ENCODE peak calls at places on chromosome 11, in eight cellular contexts. W is mucosa of descending colon, O is GM23338, I is SK-N-SH, D is H1, F is body of pancreas, S is stomach, U is heart right ventricle. X is an unnamed sample. For H3K36me3, the result is how much of the 10 kb centered on the place peaks cover.

GRCh38 chr11:119673389-119674336 is 55.3 kb downstream of the NECTIN1 start:
- DNase-seq in I (no peak), D (no peak), W (no peak), U (no peak), O (no peak), S (peak), F (no peak), X (peak)

GRCh38 chr11:15143855-15144254 is 29.1 kb downstream of the INSC start:
- DNase-seq in I (no peak), S (no peak), O (no peak), W (no peak), U (no peak), D (no peak), F (no peak), X (no peak)

GRCh38 chr11:76666830-76667229 is 3.7 kb downstream of the LRRC32 start:
- DNase-seq in I (no peak), S (no peak), D (no peak), F (no peak), O (no peak), W (no peak), U (no peak), X (no peak)

GRCh38 chr11:100612766-100613165 is 74.3 kb upstream of the ARHGAP42 start:
- DNase-seq in D (no peak), I (no peak), O (no peak), F (no peak), W (no peak), S (no peak), U (no peak), X (no peak)

GRCh38 chr11:130403301-130403804 is 25.1 kb downstream of the ADAMTS8 start:
- DNase-seq in W (no peak), I (no peak), F (peak), S (no peak), D (no peak), O (peak), U (peak), X (no peak)

GRCh38 chr11:55607545-55607944 is at the start of gene OR4C11:
- DNase-seq in I (no peak), W (no peak), F (no peak), U (no peak), S (no peak), D (no peak), O (no peak), X (no peak)

GRCh38 chr11:117026593-117027330 is 71.5 kb downstream of the SIK3 start:
- DNase-seq in I (no peak), D (no peak), S (no peak), O (no peak), F (no peak), U (no peak), W (no peak), X (no peak)

GRCh38 chr11:131033151-131033651 is 116.9 kb upstream of the SNX19 start:
- DNase-seq in W (no peak), S (no peak), U (no peak), D (no peak), O (peak), I (no peak), F (no peak), X (no peak)

GRCh38 chr11:57566035-57566504 is 1.4 kb downstream of the UBE2L6 start:
- DNase-seq in U (no peak), I (no peak), F (no peak), D (no peak), O (no peak), W (no peak), S (peak), X (no peak)

GRCh38 chr11:27656320-27656719 is 43.9 kb downstream of the BDNF start:
- DNase-seq in D (no peak), S (no peak), U (no peak), I (no peak), O (no peak), F (no peak), W (no peak), X (no peak)

GRCh38 chr11:2709429-2709828 is 9.6 kb upstream of the KCNQ1OT1 start:
- DNase-seq in I (no peak), S (no peak), U (peak), F (no peak), O (no peak), D (no peak), W (no peak), X (no peak)

GRCh38 chr11:70415176-70415575 is 16.8 kb downstream of the CTTN start:
- DNase-seq in W (no peak), F (no peak), D (no peak), S (no peak), I (no peak), U (no peak), O (no peak), X (no peak)

GRCh38 chr11:106047636-106048035 is 25.6 kb upstream of the MSANTD4 start:
- DNase-seq in F (no peak), O (no peak), D (no peak), S (no peak), U (no peak), W (no peak), I (no peak), X (no peak)

GRCh38 chr11:69295079-69295994 is 1.4 kb downstream of the MYEOV start:
- DNase-seq in D (no peak), U (no peak), O (no peak), I (no peak), S (no peak), F (no peak), W (no peak), X (no peak)

GRCh38 chr11:63767415-63768231 is 952 bp downstream of the ZFTA start:
- DNase-seq in W (peak), I (peak), D (peak), O (peak), S (no peak), F (peak), U (peak), X (peak)

GRCh38 chr11:2929511-2929879 is 275 bp upstream of the PHLDA2 start:
- DNase-seq in F (peak), W (peak), D (no peak), U (peak), S (peak), I (peak), O (no peak), X (no peak)

GRCh38 chr11:20099527-20099926 is 60.7 kb downstream of the DBX1 start:
- DNase-seq in S (no peak), F (no peak), W (no peak), O (no peak), I (no peak), U (no peak), D (no peak), X (no peak)

GRCh38 chr11:105609832-105610781 is at the start of gene GRIA4:
- DNase-seq in W (peak), I (peak), S (peak), F (no peak), O (peak), U (peak), D (peak), X (peak)

GRCh38 chr11:71309181-71309580 is 56.8 kb upstream of the SHANK2 start:
- DNase-seq in W (no peak), U (no peak), I (no peak), S (peak), O (no peak), D (peak), F (no peak), X (no peak)

GRCh38 chr11:45444796-45445195 is 158.7 kb upstream of the SYT13 start:
- DNase-seq in O (no peak), W (no peak), I (no peak), F (no peak), S (no peak), D (no peak), U (no peak), X (no peak)

GRCh38 chr11:120249279-120250022 is 9.5 kb downstream of the POU2F3 start:
- DNase-seq in I (no peak), F (no peak), D (no peak), S (no peak), O (no peak), U (no peak), W (no peak), X (no peak)

GRCh38 chr11:25758145-25758661 is 573.7 kb upstream of the ANO3 start:
- DNase-seq in F (no peak), S (no peak), I (no peak), W (no peak), U (no peak), D (no peak), O (no peak), X (no peak)

GRCh38 chr11:111162306-111162705 is 83.2 kb upstream of the POU2AF2 start:
- DNase-seq in I (no peak), D (no peak), O (no peak), U (no peak), W (no peak), S (no peak), F (no peak), X (no peak)

GRCh38 chr11:30316237-30316636 is 6.7 kb upstream of the ARL14EP start:
- DNase-seq in W (no peak), O (no peak), F (no peak), S (no peak), I (no peak), D (no peak), U (no peak), X (no peak)

GRCh38 chr11:83809274-83809673 is 523.1 kb upstream of the CCDC90B start:
- DNase-seq in S (no peak), D (no peak), I (no peak), U (no peak), O (no peak), F (no peak), W (no peak), X (no peak)

GRCh38 chr11:1208361-1209261 is 14.3 kb upstream of the MUC5B start:
- DNase-seq in S (no peak), U (no peak), F (peak), D (peak), I (peak), W (peak), O (no peak), X (no peak)

GRCh38 chr11:59960502-59961381 is 3.1 kb upstream of the OOSP4A start:
- DNase-seq in D (no peak), I (peak), S (peak), W (no peak), F (no peak), O (no peak), U (no peak), X (no peak)

GRCh38 chr11:87454246-87454645 is 416.5 kb downstream of the TMEM135 start:
- DNase-seq in U (no peak), F (peak), O (no peak), S (peak), W (no peak), D (no peak), I (peak), X (no peak)

GRCh38 chr11:36376888-36377758 is 81.0 kb downstream of the PRR5L start:
- DNase-seq in S (peak), O (peak), U (peak), F (peak), W (peak), I (peak), D (peak), X (peak)

GRCh38 chr11:26949846-26950245 is 44.1 kb upstream of the FIBIN start:
- DNase-seq in O (no peak), D (no peak), I (no peak), U (no peak), S (no peak), F (no peak), W (no peak), X (no peak)

GRCh38 chr11:32052218-32052617 is 38.7 kb upstream of the RCN1 start:
- DNase-seq in U (peak), I (peak), S (peak), W (no peak), F (peak), D (peak), O (peak), X (peak)

DNA sequence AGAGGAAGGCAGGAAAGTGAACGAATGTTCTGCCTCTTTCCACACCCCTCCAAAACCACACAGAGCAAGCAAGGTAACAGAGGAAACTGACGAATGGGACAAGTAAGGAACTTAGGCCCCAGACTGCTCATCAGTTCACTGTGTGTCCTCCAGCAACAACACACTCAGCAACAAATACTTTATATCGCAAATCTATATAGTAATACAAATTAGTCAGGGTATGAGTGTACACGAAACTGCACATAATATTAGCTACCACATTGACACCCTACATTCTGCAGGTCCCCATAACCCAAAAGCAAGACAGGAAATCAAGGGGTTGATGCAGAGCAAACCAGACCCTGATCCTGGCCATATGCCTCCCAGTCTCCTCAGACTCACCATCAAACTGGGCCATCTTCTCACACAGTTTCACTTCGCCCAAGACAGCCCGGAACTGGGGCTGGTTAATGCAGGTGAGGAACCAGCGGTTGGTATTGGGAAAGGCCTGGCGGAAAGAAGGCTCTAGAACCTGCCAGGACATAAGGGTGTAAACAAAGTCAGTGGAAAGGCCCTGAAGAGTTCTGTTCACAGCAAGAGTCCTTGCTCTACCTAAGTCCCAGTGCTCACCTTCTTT is 6.6 kb downstream of the EEF1G start:
- DNase-seq in O (no peak), D (no peak), S (no peak), W (peak), I (no peak), U (no peak), F (no peak), X (no peak)
- H3K36me3 ChIP-seq in O (half or more), D (half or more), S (half or more), W (under half), I (half or more), U (half or more), F (under half), X (half or more)

GRCh38 chr11:115698243-115698642 is 194.0 kb upstream of the CADM1 start:
- DNase-seq in I (no peak), U (no peak), W (no peak), D (no peak), F (no peak), S (no peak), O (no peak), X (no peak)

GRCh38 chr11:115699326-115699725 is 195.1 kb upstream of the CADM1 start:
- DNase-seq in W (no peak), I (no peak), S (no peak), O (no peak), U (no peak), F (no peak), D (no peak), X (no peak)

GRCh38 chr11:115696472-115697011 is 192.3 kb upstream of the CADM1 start:
- DNase-seq in U (no peak), W (no peak), O (no peak), S (no peak), D (no peak), F (no peak), I (no peak), X (no peak)

GRCh38 chr11:115693002-115693401 is 188.8 kb upstream of the CADM1 start:
- DNase-seq in W (no peak), I (no peak), U (no peak), S (no peak), D (no peak), F (no peak), O (peak), X (no peak)

GRCh38 chr11:115695677-115696451 is 191.6 kb upstream of the CADM1 start:
- DNase-seq in I (no peak), F (no peak), W (no peak), U (no peak), S (no peak), O (no peak), D (no peak), X (peak)
- TF ChIP-seq CTCF in I (no peak), F (no peak), W (no peak), U (no peak), S (no peak), O (no peak), D (no peak), X (no peak)

GRCh38 chr11:43504316-43504950 is 145.7 kb downstream of the TTC17 start:
- DNase-seq in F (peak), D (peak), I (peak), S (no peak), W (no peak), O (peak), U (no peak), X (peak)

GRCh38 chr11:43505171-43505570 is 146.5 kb downstream of the TTC17 start:
- DNase-seq in O (no peak), S (no peak), F (no peak), I (no peak), W (no peak), D (no peak), U (no peak), X (no peak)

GRCh38 chr11:43507171-43507570 is 148.5 kb downstream of the TTC17 start:
- DNase-seq in S (no peak), I (no peak), U (no peak), D (no peak), W (no peak), O (no peak), F (no peak), X (no peak)

GRCh38 chr11:43508511-43508918 is 149.8 kb downstream of the TTC17 start:
- DNase-seq in O (no peak), U (no peak), D (no peak), F (no peak), S (no peak), I (no peak), W (no peak), X (no peak)

DNA sequence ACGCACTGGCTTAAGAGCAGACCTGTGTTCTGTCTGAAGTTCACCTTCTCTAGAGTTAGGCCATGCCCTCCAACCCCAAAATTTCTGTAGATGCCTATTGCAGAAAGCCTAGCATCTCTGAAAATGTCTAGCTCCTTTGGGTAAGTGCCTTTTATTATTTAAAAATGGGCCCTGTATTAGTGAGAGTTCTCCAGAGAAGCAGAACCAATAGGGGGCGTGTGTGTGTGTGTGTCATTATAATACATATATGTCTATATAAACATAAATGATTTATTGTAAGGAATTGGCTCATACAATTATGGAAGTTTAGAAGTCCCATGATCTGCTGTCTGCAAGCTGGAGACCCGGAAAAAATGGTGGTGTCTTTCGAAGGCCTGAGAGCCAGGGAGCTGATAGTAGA is 144.7 kb downstream of the TTC17 start:
- DNase-seq in U (no peak), I (no peak), S (no peak), D (peak), W (no peak), O (peak), F (no peak), X (no peak)
- H3K36me3 ChIP-seq in U (under half), I (under half), S (under half), D (under half), W (under half), O (under half), F (under half), X (under half)

GRCh38 chr11:33689506-33689905 is 11.1 kb downstream of the C11orf91 start:
- DNase-seq in D (peak), W (no peak), I (no peak), O (no peak), F (no peak), S (no peak), U (no peak), X (no peak)

GRCh38 chr11:33690290-33691050 is 10.2 kb downstream of the C11orf91 start:
- DNase-seq in D (no peak), S (peak), F (peak), O (no peak), W (peak), U (peak), I (no peak), X (no peak)

GRCh38 chr11:33685061-33685460 is 15.6 kb downstream of the C11orf91 start:
- DNase-seq in O (no peak), U (no peak), I (no peak), D (no peak), S (no peak), F (no peak), W (no peak), X (no peak)

GRCh38 chr11:33689089-33689488 is 11.5 kb downstream of the C11orf91 start:
- DNase-seq in O (no peak), I (no peak), D (no peak), F (no peak), W (no peak), S (no peak), U (no peak), X (no peak)

GRCh38 chr11:33687733-33688479 is 12.7 kb downstream of the C11orf91 start:
- DNase-seq in I (peak), F (peak), O (peak), D (peak), S (no peak), U (no peak), W (no peak), X (peak)
- TF ChIP-seq CTCF in I (peak), F (peak), O (peak), D (peak), S (peak), U (peak), W (no peak), X (peak)

GRCh38 chr11:37574361-37574760 is 976.3 kb upstream of the RAG2 start:
- DNase-seq in S (no peak), O (no peak), D (no peak), I (no peak), W (no peak), U (no peak), F (no peak), X (no peak)
- H3K36me3 ChIP-seq in S (under half), O (under half), D (under half), I (under half), W (under half), U (under half), F (under half), X (under half)

DNA sequence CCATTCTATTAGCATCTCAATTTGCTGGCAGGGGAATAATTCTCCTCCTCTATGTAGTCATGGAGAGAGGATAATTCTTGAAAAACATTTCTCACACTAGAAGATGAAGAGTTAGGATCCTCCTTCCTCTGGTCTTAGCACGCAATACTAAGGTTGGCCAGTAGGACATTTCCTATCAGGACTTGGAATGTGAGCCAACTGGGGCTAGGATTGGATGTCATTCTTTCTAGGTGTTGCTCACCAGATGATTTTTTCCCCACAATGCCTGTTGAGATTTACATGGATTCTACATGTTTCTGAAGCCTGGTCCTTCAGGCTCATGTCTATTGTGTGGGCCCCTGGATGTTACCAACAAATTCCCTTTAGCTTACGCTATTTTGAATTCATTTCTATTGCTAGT is 28.0 kb downstream of the SLN start:
- DNase-seq in S (no peak), O (peak), U (no peak), W (no peak), F (no peak), I (peak), D (no peak), X (peak)
- TF ChIP-seq CTCF in S (peak), O (peak), U (no peak), W (no peak), F (no peak), I (peak), D (peak), X (peak)

X was measured in WERI-Rb-1.